ENCODE peak calls at places on chromosomes 16 and 17, in six cellular contexts. C, D, O, M, Z and P are unnamed samples.

GRCh38 chr17:68431661-68432071 is 25.6 kb downstream of the WIPI1 start:
- DNase-seq in O (peak), C (no peak), D (no peak), M (peak), Z (no peak), P (no peak)

GRCh38 chr17:48510761-48511604 is 19.8 kb downstream of the HOXB1 start:
- DNase-seq in M (no peak), D (no peak), O (no peak), C (no peak), Z (no peak), P (no peak)

GRCh38 chr17:18248300-18248731 is 10.2 kb downstream of the FLII start:
- DNase-seq in Z (no peak), O (peak), C (peak), M (peak), D (peak), P (peak)

GRCh38 chr17:76546556-76547182 is 6.8 kb downstream of the PRCD start:
- DNase-seq in M (no peak), O (no peak), D (peak), C (no peak), Z (no peak), P (no peak)

GRCh38 chr17:40857535-40857934 is 9.5 kb downstream of the KRT12 start:
- DNase-seq in M (no peak), Z (no peak), C (no peak), O (no peak), D (no peak), P (no peak)

GRCh38 chr16:49558451-49558850 is 184.8 kb downstream of the C16orf78 start:
- DNase-seq in O (no peak), Z (no peak), D (no peak), M (no peak), C (no peak), P (no peak)

GRCh38 chr17:74855323-74855722 is 4.4 kb downstream of the GRIN2C start:
- DNase-seq in O (no peak), C (no peak), M (no peak), D (no peak), Z (no peak), P (no peak)

GRCh38 chr16:84058664-84059063 is 16.1 kb upstream of the SLC38A8 start:
- DNase-seq in M (no peak), C (no peak), O (no peak), Z (no peak), D (peak), P (peak)

GRCh38 chr17:60327122-60327869 is 64.6 kb downstream of the USP32 start:
- DNase-seq in Z (no peak), O (peak), C (no peak), M (no peak), D (no peak), P (no peak)

GRCh38 chr16:55252577-55252976 is 71.4 kb upstream of the IRX6 start:
- DNase-seq in C (no peak), O (no peak), Z (no peak), D (no peak), M (no peak), P (no peak)

GRCh38 chr16:84198401-84198800 is 7.4 kb downstream of the ADAD2 start:
- DNase-seq in C (no peak), O (no peak), Z (no peak), M (no peak), D (no peak), P (no peak)

GRCh38 chr17:661509-661908 is 53.1 kb downstream of the VPS53 start:
- DNase-seq in Z (no peak), O (no peak), M (no peak), D (no peak), C (no peak), P (no peak)
- H3K27ac ChIP-seq in Z (no peak), O (no peak), M (no peak), D (no peak), C (no peak), P (no peak)

DNA sequence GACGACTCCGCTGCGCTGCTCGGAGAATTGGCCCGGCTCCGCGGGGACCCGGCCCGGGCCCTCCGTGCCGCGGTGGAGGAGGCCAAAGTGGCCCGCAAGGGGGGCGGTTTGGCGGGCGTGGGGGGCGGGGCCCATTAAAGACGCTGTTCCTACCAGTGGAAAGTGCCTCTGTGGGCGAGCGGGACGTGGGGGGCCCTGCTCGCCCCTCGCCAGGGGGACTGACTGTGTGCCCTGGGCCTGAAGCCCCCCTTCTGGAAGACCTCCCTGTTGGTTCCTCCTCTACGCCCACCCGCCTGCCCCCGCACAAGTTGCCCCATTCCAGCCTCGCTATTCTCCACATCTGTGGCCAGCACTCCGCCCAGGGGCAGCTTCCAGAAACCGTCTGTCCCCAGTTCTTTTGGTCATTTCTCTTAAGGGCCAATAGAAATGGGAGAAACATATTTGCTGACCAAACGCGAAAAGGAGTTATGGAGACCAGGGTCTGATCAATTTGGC is 1.9 kb upstream of the FGF11 start:
- DNase-seq in M (no peak), C (no peak), Z (no peak), O (no peak), D (no peak), P (no peak)
- H3K27ac ChIP-seq in M (no peak), C (peak), Z (no peak), O (no peak), D (no peak), P (peak)

GRCh38 chr17:13874817-13875216 is 194.5 kb upstream of the COX10 start:
- DNase-seq in C (no peak), Z (no peak), M (no peak), O (no peak), D (no peak), P (no peak)
- H3K27ac ChIP-seq in C (no peak), Z (no peak), M (no peak), O (no peak), D (no peak), P (no peak)

GRCh38 chr17:65099941-65100315 is 37.2 kb upstream of the RGS9 start:
- DNase-seq in C (no peak), M (no peak), D (no peak), Z (peak), O (no peak), P (peak)

GRCh38 chr17:65100316-65101140 is 36.6 kb upstream of the RGS9 start:
- DNase-seq in M (peak), D (peak), O (peak), Z (peak), C (peak), P (peak)

GRCh38 chr17:65102235-65102634 is 34.9 kb upstream of the RGS9 start:
- DNase-seq in M (no peak), Z (no peak), O (no peak), D (no peak), C (no peak), P (no peak)

GRCh38 chr17:65102788-65103187 is 34.4 kb upstream of the RGS9 start:
- DNase-seq in Z (no peak), M (no peak), D (no peak), C (no peak), O (no peak), P (no peak)

GRCh38 chr17:65101371-65101770 is 35.8 kb upstream of the RGS9 start:
- DNase-seq in Z (no peak), D (no peak), O (no peak), C (no peak), M (no peak), P (no peak)
- H3K27ac ChIP-seq in Z (peak), D (no peak), O (no peak), C (no peak), M (no peak), P (peak)

GRCh38 chr17:21285164-21286065 is 904 bp downstream of the MAP2K3 start:
- DNase-seq in M (peak), Z (no peak), O (peak), C (no peak), D (peak), P (peak)
- H3K27ac ChIP-seq in M (peak), Z (peak), O (no peak), C (peak), D (peak), P (peak)

GRCh38 chr16:77682586-77682985 is 39.7 kb upstream of the NUDT7 start:
- DNase-seq in C (no peak), O (no peak), Z (no peak), D (no peak), M (no peak), P (no peak)
- H3K27ac ChIP-seq in C (no peak), O (no peak), Z (no peak), D (no peak), M (no peak), P (no peak)

GRCh38 chr16:69845181-69845580 is 83.0 kb downstream of the WWP2 start:
- DNase-seq in O (no peak), Z (no peak), D (no peak), C (no peak), M (no peak), P (no peak)
- H3K27ac ChIP-seq in O (no peak), Z (no peak), D (no peak), C (no peak), M (no peak), P (no peak)